ENCODE peak calls at places on chromosomes 3 and 15, in seven cellular contexts. N is breast epithelium; D is tibial nerve; P is Peyer's patch; F is CD4-positive, CD25-positive, alpha-beta regulatory T cell; Y is uterus; G is keratinocyte. M is an unnamed sample. For H3K4me1, the result is how much of the 10 kb centered on the place peaks cover.

GRCh38 chr3:177329854-177330253 is 132.6 kb upstream of the TBL1XR1 start:
- DNase-seq in N (peak), D (no peak), P (no peak), F (no peak), Y (no peak), G (no peak), M (no peak)

GRCh38 chr3:122782804-122783203 is 10.8 kb downstream of the HSPBAP1 start:
- DNase-seq in N (no peak), D (no peak), P (no peak), F (no peak), Y (no peak), G (no peak), M (no peak)

GRCh38 chr15:85941186-85941855 is 138.3 kb upstream of the AGBL1 start:
- DNase-seq in N (no peak), D (no peak), P (no peak), F (no peak), Y (peak), G (no peak), M (no peak)

GRCh38 chr3:37956353-37957184 is 34.0 kb upstream of the VILL start:
- DNase-seq in N (no peak), D (no peak), P (no peak), F (no peak), Y (no peak), G (no peak), M (no peak)

GRCh38 chr3:48129921-48130320 is 58.3 kb downstream of the CDC25A start:
- DNase-seq in N (no peak), D (no peak), P (no peak), F (no peak), Y (no peak), G (no peak), M (no peak)

GRCh38 chr15:36432162-36432561 is 147.3 kb upstream of the CDIN1 start:
- DNase-seq in N (no peak), D (no peak), P (no peak), F (no peak), Y (no peak), G (no peak), M (no peak)

GRCh38 chr3:172065534-172065933 is 26.2 kb downstream of the FNDC3B start:
- DNase-seq in N (no peak), D (no peak), P (no peak), F (no peak), Y (no peak), G (no peak), M (no peak)

GRCh38 chr3:111751961-111752360 is 107.1 kb upstream of the PHLDB2 start:
- DNase-seq in N (no peak), D (no peak), P (no peak), F (no peak), Y (no peak), G (no peak), M (no peak)

GRCh38 chr3:50189989-50190388 is 1.4 kb upstream of the GNAT1 start:
- DNase-seq in N (no peak), D (no peak), P (no peak), F (no peak), Y (no peak), G (no peak), M (no peak)

GRCh38 chr3:106068386-106068785 is 199.6 kb upstream of the CBLB start:
- DNase-seq in N (no peak), D (no peak), P (no peak), F (no peak), Y (no peak), G (no peak), M (no peak)

GRCh38 chr15:90190606-90191343 is 10.4 kb upstream of the SEMA4B start:
- DNase-seq in N (peak), D (no peak), P (peak), F (no peak), Y (no peak), G (no peak), M (no peak)

GRCh38 chr3:59979542-59979941 is 929.7 kb upstream of the CFAP20DC start:
- DNase-seq in N (no peak), D (no peak), P (no peak), F (no peak), Y (no peak), G (no peak), M (no peak)

GRCh38 chr3:68234118-68234780 is 579.8 kb upstream of the SUCLG2 start:
- DNase-seq in N (no peak), D (no peak), P (no peak), F (no peak), Y (no peak), G (no peak), M (no peak)

GRCh38 chr3:177062052-177062732 is 135.1 kb downstream of the TBL1XR1 start:
- DNase-seq in N (no peak), D (no peak), P (no peak), F (no peak), Y (no peak), G (no peak), M (no peak)

GRCh38 chr3:48058089-48058488 is 41.9 kb upstream of the MAP4 start:
- DNase-seq in N (no peak), D (no peak), P (no peak), F (no peak), Y (no peak), G (no peak), M (no peak)

GRCh38 chr15:69325456-69325971 is 26.8 kb downstream of the PAQR5 start:
- DNase-seq in N (no peak), D (no peak), P (no peak), F (no peak), Y (no peak), G (no peak), M (no peak)

GRCh38 chr15:52529940-52530339 is 1.3 kb upstream of the MYO5A start:
- DNase-seq in N (no peak), D (no peak), P (no peak), F (no peak), Y (no peak), G (no peak), M (no peak)

GRCh38 chr15:36479200-36479896 is 100.1 kb upstream of the CDIN1 start:
- DNase-seq in N (no peak), D (no peak), P (no peak), F (no peak), Y (no peak), G (no peak), M (no peak)

GRCh38 chr15:68418611-68419161 is 13.3 kb downstream of the ITGA11 start:
- DNase-seq in N (peak), D (no peak), P (peak), F (no peak), Y (peak), G (no peak), M (no peak)

GRCh38 chr15:71313806-71314205 is 198.5 kb downstream of the THSD4 start:
- DNase-seq in N (no peak), D (no peak), P (no peak), F (no peak), Y (no peak), G (no peak), M (no peak)

GRCh38 chr3:160169139-160169830 is 55.9 kb upstream of the C3orf80 start:
- DNase-seq in N (no peak), D (no peak), P (no peak), F (no peak), Y (no peak), G (no peak), M (no peak)

GRCh38 chr15:34297059-34297458 is 40.5 kb downstream of the SLC12A6 start:
- DNase-seq in N (no peak), D (no peak), P (no peak), F (no peak), Y (no peak), G (no peak), M (no peak)

GRCh38 chr15:94255540-94255939 is 24.2 kb downstream of the MCTP2 start:
- DNase-seq in N (no peak), D (no peak), P (no peak), F (no peak), Y (no peak), G (no peak), M (no peak)

GRCh38 chr3:29385056-29385455 is 104.2 kb downstream of the RBMS3 start:
- DNase-seq in N (no peak), D (no peak), P (no peak), F (no peak), Y (no peak), G (no peak), M (no peak)

GRCh38 chr3:124510290-124510689 is 220.0 kb upstream of the UMPS start:
- DNase-seq in N (no peak), D (no peak), P (no peak), F (no peak), Y (no peak), G (no peak), M (no peak)

GRCh38 chr3:65603631-65604030 is 435.1 kb downstream of the MAGI1 start:
- DNase-seq in N (no peak), D (no peak), P (no peak), F (no peak), Y (no peak), G (no peak), M (no peak)

GRCh38 chr15:95439812-95440380 is 890.6 kb upstream of the NR2F2 start:
- DNase-seq in N (no peak), D (no peak), P (no peak), F (no peak), Y (no peak), G (no peak), M (no peak)

GRCh38 chr15:70023064-70023768 is 74.5 kb downstream of the TLE3 start:
- DNase-seq in N (peak), D (no peak), P (peak), F (peak), Y (no peak), G (peak), M (peak)

GRCh38 chr3:196648856-196649255 is 9.4 kb downstream of the NRROS start:
- DNase-seq in N (no peak), D (no peak), P (no peak), F (no peak), Y (no peak), G (no peak), M (no peak)

GRCh38 chr3:135159848-135160247 is 364.8 kb downstream of the EPHB1 start:
- DNase-seq in N (no peak), D (no peak), P (no peak), F (no peak), Y (no peak), G (no peak), M (no peak)

GRCh38 chr3:187382609-187383151 is 14.5 kb downstream of the RTP4 start:
- DNase-seq in N (no peak), D (no peak), P (no peak), F (no peak), Y (no peak), G (no peak), M (no peak)

GRCh38 chr3:152272771-152273242 is 4.1 kb downstream of the MBNL1 start:
- DNase-seq in N (no peak), D (no peak), P (no peak), F (no peak), Y (no peak), G (no peak), M (peak)

GRCh38 chr15:86347245-86347644 is 267.6 kb downstream of the AGBL1 start:
- DNase-seq in N (no peak), D (no peak), P (no peak), F (no peak), Y (no peak), G (no peak), M (no peak)

GRCh38 chr3:133663569-133664313 is 2.0 kb upstream of the TOPBP1 start:
- DNase-seq in N (no peak), D (no peak), P (no peak), F (peak), Y (no peak), G (peak), M (peak)

GRCh38 chr15:68492855-68493254 is 60.9 kb upstream of the ITGA11 start:
- DNase-seq in N (no peak), D (peak), P (no peak), F (no peak), Y (peak), G (no peak), M (no peak)

DNA sequence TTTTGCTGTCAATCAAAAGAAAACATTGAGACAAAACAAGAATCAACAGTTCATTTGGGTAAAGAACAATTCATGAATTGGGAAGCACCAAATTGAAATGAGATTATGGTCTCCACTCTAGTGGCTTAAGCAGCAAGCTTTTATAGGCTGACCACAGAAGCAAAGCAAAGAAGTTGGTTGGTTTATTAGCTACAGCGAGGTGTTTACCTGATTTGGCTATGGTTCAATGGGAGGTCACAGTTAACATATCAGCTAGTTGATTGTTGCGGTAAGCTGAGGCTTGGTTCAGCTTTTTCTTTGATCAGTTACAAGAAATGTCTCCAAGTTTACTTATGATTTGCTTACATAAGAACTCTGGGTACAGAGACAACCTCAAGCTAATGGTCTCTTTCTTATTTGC is 640.5 kb upstream of the GOLIM4 start:
- DNase-seq in N (no peak), D (no peak), P (no peak), F (no peak), Y (no peak), G (no peak), M (no peak)
- H3K4me1 ChIP-seq in N (under half), D (under half), P (under half), F (under half), Y (under half), G (under half), M (under half)

GRCh38 chr15:42707068-42707467 is 29.9 kb downstream of the CDAN1 start:
- DNase-seq in N (no peak), D (no peak), P (no peak), F (no peak), Y (no peak), G (no peak), M (peak)
- H3K4me1 ChIP-seq in N (under half), D (under half), P (under half), F (under half), Y (under half), G (under half), M (under half)

GRCh38 chr3:43288366-43288765 is 2.0 kb downstream of the SNRK start:
- DNase-seq in N (no peak), D (no peak), P (no peak), F (peak), Y (no peak), G (no peak), M (no peak)

GRCh38 chr3:43290961-43291360 is 4.6 kb downstream of the SNRK start:
- DNase-seq in N (no peak), D (no peak), P (no peak), F (no peak), Y (no peak), G (no peak), M (no peak)

GRCh38 chr3:43287514-43287913 is 1.2 kb downstream of the SNRK start:
- DNase-seq in N (no peak), D (no peak), P (no peak), F (no peak), Y (no peak), G (no peak), M (no peak)

GRCh38 chr3:43288850-43289249 is 2.5 kb downstream of the SNRK start:
- DNase-seq in N (no peak), D (no peak), P (no peak), F (no peak), Y (no peak), G (no peak), M (no peak)

GRCh38 chr3:43289401-43289800 is 3.1 kb downstream of the SNRK start:
- DNase-seq in N (no peak), D (no peak), P (no peak), F (no peak), Y (no peak), G (no peak), M (no peak)
- H3K4me1 ChIP-seq in N (under half), D (half or more), P (under half), F (half or more), Y (under half), G (half or more), M (under half)

GRCh38 chr3:45979378-45979777 is 16.2 kb downstream of the FYCO1 start:
- DNase-seq in N (no peak), D (no peak), P (no peak), F (no peak), Y (no peak), G (no peak), M (no peak)

GRCh38 chr3:45980819-45981218 is 14.8 kb downstream of the FYCO1 start:
- DNase-seq in N (no peak), D (no peak), P (no peak), F (no peak), Y (no peak), G (no peak), M (no peak)

GRCh38 chr3:45978348-45978747 is 17.3 kb downstream of the FYCO1 start:
- DNase-seq in N (peak), D (no peak), P (peak), F (no peak), Y (no peak), G (no peak), M (peak)

GRCh38 chr3:45981321-45982038 is 14.1 kb downstream of the FYCO1 start:
- DNase-seq in N (no peak), D (no peak), P (no peak), F (no peak), Y (no peak), G (no peak), M (no peak)

GRCh38 chr3:45980229-45980813 is 15.3 kb downstream of the FYCO1 start:
- DNase-seq in N (no peak), D (no peak), P (no peak), F (peak), Y (no peak), G (no peak), M (no peak)
- H3K4me1 ChIP-seq in N (under half), D (under half), P (under half), F (half or more), Y (under half), G (under half), M (under half)

M was measured in PC-9.